ENCODE peak calls at places on chromosomes 12 and 14, in seven cellular contexts. E is tibial artery, W is esophagus squamous epithelium, B is breast epithelium, O is PC-9, K is lung, C is endodermal cell. S is an unnamed sample. For H3K4me1, the result is how much of the 10 kb centered on the place peaks cover.

GRCh38 chr12:1282670-1283361 is 291.8 kb downstream of the ERC1 start:
- DNase-seq in W (no peak), K (no peak), O (no peak), C (no peak), E (peak), B (no peak), S (no peak)

GRCh38 chr12:108666326-108666995 is 32.8 kb upstream of the SELPLG start:
- DNase-seq in W (no peak), C (no peak), O (no peak), K (no peak), E (no peak), B (no peak), S (no peak)

GRCh38 chr12:4284306-4284705 is 10.7 kb downstream of the CCND2 start:
- DNase-seq in W (no peak), E (no peak), C (peak), K (no peak), O (no peak), B (no peak), S (no peak)

GRCh38 chr14:103581954-103582703 is 19.4 kb downstream of the COA8 start:
- DNase-seq in W (no peak), E (no peak), K (no peak), O (no peak), B (no peak), C (no peak), S (no peak)

GRCh38 chr12:124044809-124045321 is 71.8 kb downstream of the ZNF664 start:
- DNase-seq in K (no peak), B (no peak), O (no peak), W (no peak), E (no peak), C (no peak), S (no peak)

GRCh38 chr14:44846232-44846824 is 115.4 kb downstream of the KLHL28 start:
- DNase-seq in B (no peak), K (no peak), C (no peak), E (no peak), W (no peak), O (no peak), S (no peak)

GRCh38 chr12:48969847-48970701 is 1.5 kb downstream of the WNT10B start:
- DNase-seq in E (no peak), W (no peak), O (no peak), B (no peak), C (peak), K (no peak), S (no peak)

GRCh38 chr14:56183631-56184157 is 65.5 kb downstream of the PELI2 start:
- DNase-seq in B (no peak), W (no peak), C (no peak), O (no peak), E (no peak), K (no peak), S (no peak)

GRCh38 chr12:113184098-113184899 is 979 bp downstream of the DDX54 start:
- DNase-seq in B (no peak), W (no peak), C (no peak), K (no peak), E (no peak), O (no peak), S (peak)

GRCh38 chr12:132495165-132495544 is 5.2 kb downstream of the FBRSL1 start:
- DNase-seq in C (no peak), E (no peak), B (no peak), K (no peak), W (no peak), O (no peak), S (no peak)
- H3K4me3 ChIP-seq in C (no peak), E (no peak), B (peak), K (no peak), W (no peak), O (no peak), S (no peak)

GRCh38 chr12:15583804-15584203 is 205.4 kb downstream of the EPS8 start:
- DNase-seq in K (no peak), E (no peak), W (no peak), O (no peak), C (peak), B (no peak), S (no peak)

GRCh38 chr12:15575797-15576560 is 213.2 kb downstream of the EPS8 start:
- DNase-seq in K (no peak), O (no peak), B (no peak), W (no peak), E (no peak), C (no peak), S (no peak)

GRCh38 chr12:15584366-15585041 is 204.7 kb downstream of the EPS8 start:
- DNase-seq in W (no peak), B (no peak), O (no peak), C (no peak), E (no peak), K (no peak), S (no peak)

GRCh38 chr12:15581006-15581405 is 208.2 kb downstream of the EPS8 start:
- DNase-seq in B (no peak), C (no peak), W (no peak), E (no peak), O (no peak), K (no peak), S (no peak)

GRCh38 chr12:15580431-15580830 is 208.8 kb downstream of the EPS8 start:
- DNase-seq in B (no peak), W (no peak), E (no peak), K (no peak), C (no peak), O (no peak), S (no peak)
- TF ChIP-seq CTCF in B (no peak), W (no peak), E (no peak), K (no peak), C (no peak), O (no peak), S (no peak)

GRCh38 chr12:106084048-106084671 is 54.6 kb downstream of the NUAK1 start:
- DNase-seq in E (no peak), O (peak), C (peak), B (no peak), W (no peak), K (no peak), S (no peak)

GRCh38 chr12:106080786-106081185 is 58.0 kb downstream of the NUAK1 start:
- DNase-seq in C (no peak), W (no peak), O (no peak), K (no peak), B (no peak), E (no peak), S (no peak)

GRCh38 chr12:106081606-106082005 is 57.1 kb downstream of the NUAK1 start:
- DNase-seq in W (no peak), B (no peak), E (no peak), C (no peak), K (no peak), O (no peak), S (no peak)

GRCh38 chr12:106084759-106085158 is 54.0 kb downstream of the NUAK1 start:
- DNase-seq in K (no peak), E (no peak), W (no peak), B (no peak), O (no peak), C (no peak), S (no peak)

GRCh38 chr12:106082216-106083175 is 56.3 kb downstream of the NUAK1 start:
- DNase-seq in C (no peak), E (peak), K (no peak), W (no peak), B (no peak), O (no peak), S (no peak)
- H3K4me1 ChIP-seq in C (under half), E (half or more), K (under half), W (under half), B (under half), O (under half), S (half or more)

GRCh38 chr12:5429741-5430557 is 2.0 kb upstream of the NTF3 start:
- DNase-seq in E (no peak), K (no peak), C (peak), B (no peak), O (no peak), W (no peak), S (no peak)
- H3K4me3 ChIP-seq in E (peak), K (no peak), C (peak), B (peak), O (no peak), W (peak), S (peak)

DNA sequence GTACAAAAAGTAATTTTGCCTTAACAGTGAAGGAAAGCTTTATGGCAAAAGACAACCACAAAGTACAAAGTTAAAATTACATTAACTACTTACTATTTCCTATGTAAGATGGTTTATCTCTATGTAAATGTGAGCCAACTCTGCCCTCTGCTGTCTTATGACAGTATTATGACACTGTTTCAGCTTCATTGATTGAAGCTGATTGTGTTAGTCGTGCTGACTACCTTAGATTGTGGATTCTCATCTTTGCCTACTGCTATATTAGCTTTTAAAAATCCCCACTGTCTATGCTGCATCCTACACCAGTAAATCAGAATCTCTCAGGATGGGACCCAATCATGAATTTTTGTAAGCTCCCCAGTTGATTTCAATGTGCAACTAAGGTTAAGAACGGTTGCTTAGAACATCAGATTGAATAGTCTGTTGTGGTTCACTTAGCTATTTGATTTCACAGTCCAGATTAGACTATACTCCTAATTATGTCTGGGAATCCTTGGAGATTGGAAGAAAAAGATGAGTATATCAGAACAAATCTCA is 12.2 kb upstream of the SPTB start:
- DNase-seq in K (no peak), C (peak), B (no peak), W (no peak), O (peak), E (no peak), S (no peak)
- TF ChIP-seq CTCF in K (peak), C (peak), B (no peak), W (peak), O (peak), E (peak), S (peak)

GRCh38 chr14:84409435-84409834 is 1120.5 kb upstream of the FLRT2 start:
- DNase-seq in C (no peak), K (no peak), W (no peak), E (no peak), B (no peak), O (no peak), S (no peak)

GRCh38 chr14:84399296-84399910 is 1130.5 kb upstream of the FLRT2 start:
- DNase-seq in B (no peak), E (no peak), W (no peak), O (no peak), K (no peak), C (no peak), S (no peak)

GRCh38 chr14:84401631-84402030 is 1128.3 kb upstream of the FLRT2 start:
- DNase-seq in W (no peak), E (no peak), K (no peak), B (no peak), C (no peak), O (no peak), S (no peak)

GRCh38 chr14:84403585-84403984 is 1126.4 kb upstream of the FLRT2 start:
- DNase-seq in W (no peak), E (no peak), B (no peak), K (peak), O (peak), C (peak), S (no peak)

GRCh38 chr14:84404246-84404645 is 1125.7 kb upstream of the FLRT2 start:
- DNase-seq in O (no peak), K (no peak), B (no peak), W (no peak), C (no peak), E (no peak), S (no peak)
- H3K4me1 ChIP-seq in O (under half), K (under half), B (under half), W (under half), C (under half), E (under half), S (under half)

DNA sequence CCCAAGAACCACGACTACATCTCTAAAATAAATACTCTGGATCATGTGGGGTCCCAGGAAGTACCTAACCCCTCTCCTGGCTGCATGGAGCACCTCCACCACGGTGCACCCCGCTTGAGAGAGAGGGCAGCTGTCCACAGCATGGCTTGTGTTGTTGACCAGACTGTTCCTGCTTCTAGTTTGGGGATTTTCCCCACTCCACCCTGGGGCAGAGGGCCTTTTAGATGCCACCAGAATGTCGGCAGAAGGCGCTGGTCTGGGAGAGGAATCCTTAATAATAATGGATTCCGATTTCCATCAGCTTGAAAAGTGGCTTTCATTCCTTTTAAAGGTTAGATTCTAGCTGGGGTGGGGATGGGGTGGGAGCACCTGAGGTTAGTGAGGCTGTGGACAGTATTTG is 1.7 kb downstream of the ESRRB start:
- DNase-seq in C (no peak), B (no peak), W (no peak), O (no peak), E (no peak), K (no peak), S (no peak)
- H3K4me3 ChIP-seq in C (peak), B (peak), W (no peak), O (no peak), E (no peak), K (no peak), S (peak)

GRCh38 chr14:105201156-105201927 is 20.2 kb upstream of the NUDT14 start:
- DNase-seq in W (no peak), C (peak), B (no peak), K (no peak), E (no peak), O (no peak), S (no peak)
- TF ChIP-seq CTCF in W (no peak), C (peak), B (no peak), K (no peak), E (no peak), O (peak), S (no peak)

DNA sequence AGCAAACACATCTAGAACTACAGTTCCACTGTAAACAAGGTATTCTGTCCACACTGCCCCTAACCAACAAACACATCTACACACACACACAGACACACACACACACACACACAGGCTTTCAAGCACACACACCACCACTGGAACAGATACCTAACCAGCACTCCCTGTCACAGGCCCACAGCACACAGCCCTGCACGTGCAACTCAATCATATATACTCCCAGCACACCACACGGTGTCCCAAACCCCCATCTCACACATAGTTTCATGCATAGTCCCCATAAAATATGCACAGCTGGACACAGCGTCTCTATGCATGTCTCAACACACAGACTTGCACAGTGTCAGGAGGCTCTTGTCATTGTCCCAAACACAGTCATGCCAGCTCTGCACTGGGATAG is 27.6 kb downstream of the KRT8 start:
- DNase-seq in W (no peak), O (no peak), C (no peak), B (no peak), E (no peak), K (no peak), S (no peak)
- H3K4me1 ChIP-seq in W (half or more), O (under half), C (under half), B (under half), E (under half), K (under half), S (under half)

GRCh38 chr12:26123482-26123980 is 1.3 kb downstream of the BHLHE41 start:
- DNase-seq in O (no peak), B (no peak), W (no peak), C (no peak), K (no peak), E (no peak), S (no peak)
- H3K4me3 ChIP-seq in O (peak), B (peak), W (peak), C (peak), K (no peak), E (peak), S (peak)